ENCODE peak calls at places on chromosomes 12 and 14, in six cellular contexts. J is M059J, D is RWPE1, C is lung, X is NCI-H510A, G is MG63. U is an unnamed sample.

GRCh38 chr12:32217354-32218310 is 111.0 kb downstream of the BICD1 start:
- DNase-seq in J (peak), D (peak), C (no peak), X (no peak), G (peak), U (peak)

GRCh38 chr14:38000340-38000739 is 207.4 kb upstream of the SSTR1 start:
- DNase-seq in J (no peak), D (no peak), C (no peak), X (no peak), G (no peak), U (no peak)

GRCh38 chr12:120069278-120069677 is 47.3 kb downstream of the RAB35 start:
- DNase-seq in J (no peak), D (no peak), C (no peak), X (no peak), G (no peak), U (no peak)

GRCh38 chr14:76810953-76811400 is 1.7 kb downstream of the ANGEL1 start:
- DNase-seq in J (peak), D (no peak), C (no peak), X (no peak), G (no peak), U (peak)

GRCh38 chr12:119659289-119659897 is 8.5 kb upstream of the PRKAB1 start:
- DNase-seq in J (no peak), D (peak), C (no peak), X (no peak), G (no peak), U (peak)

GRCh38 chr14:72559227-72559626 is 334.7 kb downstream of the DPF3 start:
- DNase-seq in J (peak), D (peak), C (no peak), X (no peak), G (peak), U (peak)

GRCh38 chr14:33259764-33260163 is 321.1 kb downstream of the NPAS3 start:
- DNase-seq in J (no peak), D (no peak), C (no peak), X (no peak), G (no peak), U (peak)

GRCh38 chr14:90562652-90563051 is 165.8 kb downstream of the CALM1 start:
- DNase-seq in J (no peak), D (no peak), C (no peak), X (peak), G (no peak), U (no peak)

GRCh38 chr14:58428011-58428807 is 690 bp downstream of the KIAA0586 start:
- DNase-seq in J (peak), D (peak), C (no peak), X (peak), G (peak), U (peak)

GRCh38 chr14:106378191-106378590 is 851.8 kb downstream of the TMEM121 start:
- DNase-seq in J (no peak), D (no peak), C (no peak), X (no peak), G (no peak), U (no peak)

GRCh38 chr12:92075425-92075891 is 70.2 kb downstream of the BTG1 start:
- DNase-seq in J (peak), D (no peak), C (no peak), X (no peak), G (no peak), U (no peak)

GRCh38 chr14:70567791-70568190 is 32.7 kb downstream of the MED6 start:
- DNase-seq in J (peak), D (peak), C (no peak), X (peak), G (no peak), U (peak)

GRCh38 chr14:102078840-102079699 is 7.8 kb downstream of the HSP90AA1 start:
- DNase-seq in J (no peak), D (no peak), C (no peak), X (no peak), G (no peak), U (no peak)

GRCh38 chr12:690466-690865 is 27.2 kb upstream of the NINJ2 start:
- DNase-seq in J (peak), D (no peak), C (no peak), X (peak), G (no peak), U (peak)

GRCh38 chr14:68405959-68406358 is 386.9 kb downstream of the ZFP36L1 start:
- DNase-seq in J (peak), D (no peak), C (no peak), X (no peak), G (no peak), U (no peak)

GRCh38 chr12:86091676-86092075 is 164.5 kb downstream of the MGAT4C start:
- DNase-seq in J (no peak), D (no peak), C (no peak), X (no peak), G (no peak), U (no peak)

GRCh38 chr12:129372876-129373275 is 519.6 kb downstream of the GLT1D1 start:
- DNase-seq in J (no peak), D (no peak), C (no peak), X (no peak), G (no peak), U (no peak)

GRCh38 chr14:100575266-100575995 is 11.8 kb downstream of the BEGAIN start:
- DNase-seq in J (no peak), D (no peak), C (no peak), X (no peak), G (no peak), U (no peak)

GRCh38 chr12:81729781-81730180 is 29.4 kb downstream of the PPFIA2 start:
- DNase-seq in J (no peak), D (no peak), C (no peak), X (no peak), G (no peak), U (no peak)

GRCh38 chr12:9870311-9870866 is 1.2 kb upstream of the CLEC2B start:
- DNase-seq in J (peak), D (no peak), C (no peak), X (no peak), G (peak), U (no peak)

GRCh38 chr14:54299393-54300363 is 97.1 kb upstream of the CDKN3 start:
- DNase-seq in J (no peak), D (no peak), C (no peak), X (no peak), G (no peak), U (peak)

GRCh38 chr12:25155031-25155576 is 39.9 kb downstream of the DNAI7 start:
- DNase-seq in J (peak), D (peak), C (no peak), X (no peak), G (no peak), U (peak)

GRCh38 chr12:108884116-108885012 is 4.5 kb downstream of the DAO start:
- DNase-seq in J (peak), D (peak), C (peak), X (no peak), G (peak), U (peak)

GRCh38 chr12:7016958-7017571 is 1.2 kb downstream of the LPCAT3 start:
- DNase-seq in J (no peak), D (no peak), C (no peak), X (no peak), G (no peak), U (no peak)

GRCh38 chr12:127780881-127781280 is 486.1 kb upstream of the TMEM132C start:
- DNase-seq in J (no peak), D (no peak), C (no peak), X (no peak), G (no peak), U (no peak)

GRCh38 chr12:116141110-116141832 is 136.2 kb downstream of the MED13L start:
- DNase-seq in J (no peak), D (no peak), C (no peak), X (no peak), G (no peak), U (no peak)